ENCODE peak calls at places on chromosomes 12 and 14, in seven cellular contexts. I, O, D, E, P, L and Y are unnamed samples.

GRCh38 chr12:16347391-16348298 is at the start of gene MGST1:
- DNase-seq in I (peak; percentile 59), O (peak; percentile 86), D (peak; percentile 81), E (no peak), P (no peak), L (peak; percentile 27), Y (peak; percentile 78)

GRCh38 chr14:69713976-69714716 is 52.8 kb upstream of the SRSF5 start:
- DNase-seq in I (no peak), O (no peak), D (no peak), E (no peak), P (no peak), L (no peak), Y (no peak)

GRCh38 chr12:10753066-10753465 is 29.9 kb upstream of the YBX3 start:
- DNase-seq in I (peak; percentile 68), O (peak; percentile 72), D (no peak), E (peak; percentile 16), P (no peak), L (no peak), Y (peak; percentile 41)

GRCh38 chr12:6903712-6904111 is 910 bp upstream of the LRRC23 start:
- DNase-seq in I (no peak), O (no peak), D (no peak), E (no peak), P (no peak), L (no peak), Y (no peak)

GRCh38 chr12:49013403-49013802 is 5.2 kb downstream of the PRKAG1 start:
- DNase-seq in I (no peak), O (no peak), D (no peak), E (no peak), P (no peak), L (no peak), Y (no peak)

GRCh38 chr12:75938189-75938588 is 93.4 kb downstream of the PHLDA1 start:
- DNase-seq in I (no peak), O (no peak), D (no peak), E (no peak), P (no peak), L (no peak), Y (no peak)

GRCh38 chr14:101559624-101560533 is 1.4 kb upstream of the DIO3 start:
- DNase-seq in I (peak; percentile 3), O (no peak), D (peak; percentile 69), E (no peak), P (no peak), L (no peak), Y (peak; percentile 48)

GRCh38 chr12:105382771-105383632 is 52.5 kb downstream of the C12orf75 start:
- DNase-seq in I (peak; percentile 73), O (peak; percentile 59), D (no peak), E (peak; percentile 34), P (peak; percentile 65), L (peak; percentile 47), Y (peak; percentile 72)

GRCh38 chr14:76330411-76331327 is 45.3 kb upstream of the ESRRB start:
- DNase-seq in I (no peak), O (no peak), D (no peak), E (no peak), P (no peak), L (no peak), Y (no peak)

GRCh38 chr14:104799657-104800599 is 973 bp upstream of the ZBTB42 start:
- DNase-seq in I (peak; percentile 67), O (peak; percentile 59), D (peak; percentile 97), E (peak; percentile 29), P (no peak), L (peak; percentile 47), Y (peak; percentile 85)

GRCh38 chr12:124392991-124393790 is 98.3 kb downstream of the RFLNA start:
- DNase-seq in I (peak; percentile 58), O (peak; percentile 50), D (peak; percentile 98), E (no peak), P (no peak), L (peak; percentile 89), Y (no peak)

GRCh38 chr12:32010631-32011030 is 51.4 kb downstream of the RESF1 start:
- DNase-seq in I (no peak), O (no peak), D (no peak), E (no peak), P (no peak), L (no peak), Y (no peak)

GRCh38 chr14:29927596-29928341 is at the start of gene PRKD1:
- DNase-seq in I (peak; percentile 62), O (peak; percentile 63), D (peak; percentile 89), E (no peak), P (no peak), L (peak; percentile 81), Y (peak; percentile 88)

GRCh38 chr12:15688838-15689237 is 100.3 kb downstream of the EPS8 start:
- DNase-seq in I (no peak), O (no peak), D (no peak), E (no peak), P (no peak), L (peak; percentile 63), Y (peak; percentile 30)

GRCh38 chr14:56135668-56136067 is 17.5 kb downstream of the PELI2 start:
- DNase-seq in I (no peak), O (no peak), D (no peak), E (no peak), P (no peak), L (no peak), Y (no peak)

GRCh38 chr12:57842342-57843294 is 3.9 kb downstream of the CTDSP2 start:
- DNase-seq in I (peak; percentile 29), O (no peak), D (no peak), E (no peak), P (no peak), L (no peak), Y (peak; percentile 36)

GRCh38 chr12:57404966-57405640 is 25.7 kb downstream of the R3HDM2 start:
- DNase-seq in I (no peak), O (no peak), D (no peak), E (no peak), P (no peak), L (no peak), Y (no peak)

GRCh38 chr12:95607642-95608041 is 56.4 kb upstream of the USP44 start:
- DNase-seq in I (no peak), O (no peak), D (no peak), E (no peak), P (no peak), L (peak; percentile 12), Y (no peak)

GRCh38 chr12:67068773-67069450 is 200.2 kb upstream of the CAND1 start:
- DNase-seq in I (peak; percentile 7), O (peak; percentile 85), D (peak; percentile 64), E (peak; percentile 1), P (no peak), L (no peak), Y (peak; percentile 79)

GRCh38 chr14:78674820-78675219 is 504.6 kb downstream of the NRXN3 start:
- DNase-seq in I (no peak), O (no peak), D (no peak), E (no peak), P (no peak), L (no peak), Y (no peak)

GRCh38 chr12:125312471-125312870 is 247.2 kb downstream of the AACS start:
- DNase-seq in I (no peak), O (no peak), D (no peak), E (no peak), P (no peak), L (no peak), Y (no peak)

GRCh38 chr12:39764944-39765560 is 145.4 kb upstream of the ABCD2 start:
- DNase-seq in I (peak; percentile 58), O (peak; percentile 16), D (no peak), E (peak; percentile 7), P (peak; percentile 11), L (peak; percentile 37), Y (peak; percentile 68)